ENCODE peak calls at places on chromosomes 4 and X, in nine cellular contexts. One of them, this sample, is unnamed.
A peak's percentile ranks its signal among the peaks of the same experiment; 100 is the strongest.

GRCh38 chrX:21295246-21295820 is 78.9 kb upstream of the CNKSR2 start:
- DNase-seq in tibial artery: no peak
- DNase-seq in H7: no peak
- DNase-seq in HFFc6: no peak
- DNase-seq in GM13976: no peak
- DNase-seq in activated CD8-positive, alpha-beta T cell treated with anti-CD3 and anti-CD28 coated beads, Interleukin-2, amount 10 ng/mL, durations not matched to agents 7 days and 5 days: no peak
- DNase-seq in AG04450: no peak
- DNase-seq in stimulated activated CD4-positive, alpha-beta T cell treated with anti-CD3 and anti-CD28 coated beads, TNF-alpha, amount 100 ng/mL, for 1 hour: no peak
- DNase-seq in kidney epithelial cell: no peak
- DNase-seq in this sample: no peak

GRCh38 chr4:99808260-99808857 is 8.3 kb upstream of the DAPP1 start:
- DNase-seq in stimulated activated CD4-positive, alpha-beta T cell treated with anti-CD3 and anti-CD28 coated beads, TNF-alpha, amount 100 ng/mL, for 1 hour: peak; percentile 50
- DNase-seq in AG04450: no peak
- DNase-seq in GM13976: peak; percentile 59
- DNase-seq in kidney epithelial cell: no peak
- DNase-seq in HFFc6: peak; percentile 14
- DNase-seq in activated CD8-positive, alpha-beta T cell treated with anti-CD3 and anti-CD28 coated beads, Interleukin-2, amount 10 ng/mL, durations not matched to agents 7 days and 5 days: peak; percentile 80
- DNase-seq in H7: peak; percentile 49
- DNase-seq in tibial artery: peak; percentile 38
- DNase-seq in this sample: peak; percentile 32

GRCh38 chr4:22679518-22679897 is 13.2 kb upstream of the GBA3 start:
- DNase-seq in HFFc6: no peak
- DNase-seq in activated CD8-positive, alpha-beta T cell treated with anti-CD3 and anti-CD28 coated beads, Interleukin-2, amount 10 ng/mL, durations not matched to agents 7 days and 5 days: no peak
- DNase-seq in kidney epithelial cell: no peak
- DNase-seq in tibial artery: no peak
- DNase-seq in H7: no peak
- DNase-seq in AG04450: no peak
- DNase-seq in stimulated activated CD4-positive, alpha-beta T cell treated with anti-CD3 and anti-CD28 coated beads, TNF-alpha, amount 100 ng/mL, for 1 hour: no peak
- DNase-seq in GM13976: no peak
- DNase-seq in this sample: no peak

GRCh38 chrX:11244641-11245040 is 48.6 kb upstream of the AMELX start:
- DNase-seq in GM13976: no peak
- DNase-seq in stimulated activated CD4-positive, alpha-beta T cell treated with anti-CD3 and anti-CD28 coated beads, TNF-alpha, amount 100 ng/mL, for 1 hour: no peak
- DNase-seq in kidney epithelial cell: no peak
- DNase-seq in AG04450: no peak
- DNase-seq in H7: no peak
- DNase-seq in HFFc6: no peak
- DNase-seq in activated CD8-positive, alpha-beta T cell treated with anti-CD3 and anti-CD28 coated beads, Interleukin-2, amount 10 ng/mL, durations not matched to agents 7 days and 5 days: no peak
- DNase-seq in tibial artery: peak; percentile 34
- DNase-seq in this sample: no peak

GRCh38 chr4:4591071-4591470 is 49.2 kb upstream of the STX18 start:
- DNase-seq in HFFc6: no peak
- DNase-seq in activated CD8-positive, alpha-beta T cell treated with anti-CD3 and anti-CD28 coated beads, Interleukin-2, amount 10 ng/mL, durations not matched to agents 7 days and 5 days: no peak
- DNase-seq in H7: no peak
- DNase-seq in kidney epithelial cell: no peak
- DNase-seq in GM13976: no peak
- DNase-seq in AG04450: no peak
- DNase-seq in tibial artery: no peak
- DNase-seq in stimulated activated CD4-positive, alpha-beta T cell treated with anti-CD3 and anti-CD28 coated beads, TNF-alpha, amount 100 ng/mL, for 1 hour: no peak
- DNase-seq in this sample: no peak

GRCh38 chr4:121072836-121073362 is 564 bp upstream of the NDNF start:
- DNase-seq in GM13976: peak; percentile 13
- DNase-seq in kidney epithelial cell: no peak
- DNase-seq in activated CD8-positive, alpha-beta T cell treated with anti-CD3 and anti-CD28 coated beads, Interleukin-2, amount 10 ng/mL, durations not matched to agents 7 days and 5 days: no peak
- DNase-seq in tibial artery: peak; percentile 24
- DNase-seq in HFFc6: no peak
- DNase-seq in H7: peak; percentile 28
- DNase-seq in AG04450: no peak
- DNase-seq in stimulated activated CD4-positive, alpha-beta T cell treated with anti-CD3 and anti-CD28 coated beads, TNF-alpha, amount 100 ng/mL, for 1 hour: no peak
- DNase-seq in this sample: no peak

GRCh38 chr4:13483142-13484044 is 747 bp downstream of the RAB28 start:
- DNase-seq in AG04450: peak; percentile 33
- DNase-seq in activated CD8-positive, alpha-beta T cell treated with anti-CD3 and anti-CD28 coated beads, Interleukin-2, amount 10 ng/mL, durations not matched to agents 7 days and 5 days: peak; percentile 42
- DNase-seq in stimulated activated CD4-positive, alpha-beta T cell treated with anti-CD3 and anti-CD28 coated beads, TNF-alpha, amount 100 ng/mL, for 1 hour: no peak
- DNase-seq in tibial artery: peak; percentile 66
- DNase-seq in H7: peak; percentile 50
- DNase-seq in HFFc6: peak; percentile 79
- DNase-seq in kidney epithelial cell: peak; percentile 29
- DNase-seq in GM13976: no peak
- DNase-seq in this sample: no peak

GRCh38 chr4:92641409-92641808 is 337.6 kb downstream of the GRID2 start:
- DNase-seq in activated CD8-positive, alpha-beta T cell treated with anti-CD3 and anti-CD28 coated beads, Interleukin-2, amount 10 ng/mL, durations not matched to agents 7 days and 5 days: no peak
- DNase-seq in H7: no peak
- DNase-seq in GM13976: no peak
- DNase-seq in HFFc6: no peak
- DNase-seq in AG04450: no peak
- DNase-seq in kidney epithelial cell: no peak
- DNase-seq in tibial artery: no peak
- DNase-seq in stimulated activated CD4-positive, alpha-beta T cell treated with anti-CD3 and anti-CD28 coated beads, TNF-alpha, amount 100 ng/mL, for 1 hour: no peak
- DNase-seq in this sample: no peak

GRCh38 chrX:50751091-50751490 is 62.9 kb downstream of the SHROOM4 start:
- DNase-seq in HFFc6: no peak
- DNase-seq in GM13976: no peak
- DNase-seq in stimulated activated CD4-positive, alpha-beta T cell treated with anti-CD3 and anti-CD28 coated beads, TNF-alpha, amount 100 ng/mL, for 1 hour: no peak
- DNase-seq in activated CD8-positive, alpha-beta T cell treated with anti-CD3 and anti-CD28 coated beads, Interleukin-2, amount 10 ng/mL, durations not matched to agents 7 days and 5 days: no peak
- DNase-seq in H7: no peak
- DNase-seq in AG04450: no peak
- DNase-seq in kidney epithelial cell: no peak
- DNase-seq in tibial artery: no peak
- DNase-seq in this sample: no peak

GRCh38 chrX:107602694-107603239 is 25.5 kb upstream of the PRPS1 start:
- DNase-seq in H7: peak; percentile 30
- DNase-seq in GM13976: no peak
- DNase-seq in HFFc6: no peak
- DNase-seq in tibial artery: no peak
- DNase-seq in kidney epithelial cell: no peak
- DNase-seq in AG04450: no peak
- DNase-seq in activated CD8-positive, alpha-beta T cell treated with anti-CD3 and anti-CD28 coated beads, Interleukin-2, amount 10 ng/mL, durations not matched to agents 7 days and 5 days: no peak
- DNase-seq in stimulated activated CD4-positive, alpha-beta T cell treated with anti-CD3 and anti-CD28 coated beads, TNF-alpha, amount 100 ng/mL, for 1 hour: no peak
- DNase-seq in this sample: no peak

GRCh38 chrX:78315745-78316144 is 11.7 kb downstream of the CYSLTR1 start:
- DNase-seq in stimulated activated CD4-positive, alpha-beta T cell treated with anti-CD3 and anti-CD28 coated beads, TNF-alpha, amount 100 ng/mL, for 1 hour: no peak
- DNase-seq in activated CD8-positive, alpha-beta T cell treated with anti-CD3 and anti-CD28 coated beads, Interleukin-2, amount 10 ng/mL, durations not matched to agents 7 days and 5 days: no peak
- DNase-seq in kidney epithelial cell: no peak
- DNase-seq in H7: no peak
- DNase-seq in AG04450: no peak
- DNase-seq in tibial artery: no peak
- DNase-seq in HFFc6: no peak
- DNase-seq in GM13976: no peak
- DNase-seq in this sample: no peak

GRCh38 chr4:154277164-154277563 is 214.4 kb downstream of the DCHS2 start:
- DNase-seq in stimulated activated CD4-positive, alpha-beta T cell treated with anti-CD3 and anti-CD28 coated beads, TNF-alpha, amount 100 ng/mL, for 1 hour: no peak
- DNase-seq in AG04450: no peak
- DNase-seq in tibial artery: no peak
- DNase-seq in activated CD8-positive, alpha-beta T cell treated with anti-CD3 and anti-CD28 coated beads, Interleukin-2, amount 10 ng/mL, durations not matched to agents 7 days and 5 days: no peak
- DNase-seq in kidney epithelial cell: no peak
- DNase-seq in H7: peak; percentile 26
- DNase-seq in GM13976: no peak
- DNase-seq in HFFc6: no peak
- DNase-seq in this sample: no peak

GRCh38 chrX:145751943-145752342 is 65.7 kb upstream of the SLITRK2 start:
- DNase-seq in tibial artery: no peak
- DNase-seq in H7: no peak
- DNase-seq in activated CD8-positive, alpha-beta T cell treated with anti-CD3 and anti-CD28 coated beads, Interleukin-2, amount 10 ng/mL, durations not matched to agents 7 days and 5 days: no peak
- DNase-seq in stimulated activated CD4-positive, alpha-beta T cell treated with anti-CD3 and anti-CD28 coated beads, TNF-alpha, amount 100 ng/mL, for 1 hour: no peak
- DNase-seq in kidney epithelial cell: no peak
- DNase-seq in HFFc6: no peak
- DNase-seq in GM13976: no peak
- DNase-seq in AG04450: no peak
- DNase-seq in this sample: no peak

GRCh38 chr4:122652379-122652778 is 31.5 kb upstream of the IL21 start:
- DNase-seq in tibial artery: no peak
- DNase-seq in HFFc6: peak; percentile 59
- DNase-seq in H7: no peak
- DNase-seq in AG04450: peak; percentile 44
- DNase-seq in activated CD8-positive, alpha-beta T cell treated with anti-CD3 and anti-CD28 coated beads, Interleukin-2, amount 10 ng/mL, durations not matched to agents 7 days and 5 days: peak; percentile 62
- DNase-seq in stimulated activated CD4-positive, alpha-beta T cell treated with anti-CD3 and anti-CD28 coated beads, TNF-alpha, amount 100 ng/mL, for 1 hour: no peak
- DNase-seq in kidney epithelial cell: no peak
- DNase-seq in GM13976: peak; percentile 39
- DNase-seq in this sample: no peak

GRCh38 chr4:105061136-105061696 is 85.5 kb upstream of the TET2 start:
- DNase-seq in kidney epithelial cell: peak; percentile 55
- DNase-seq in tibial artery: no peak
- DNase-seq in GM13976: peak; percentile 54
- DNase-seq in HFFc6: no peak
- DNase-seq in AG04450: no peak
- DNase-seq in activated CD8-positive, alpha-beta T cell treated with anti-CD3 and anti-CD28 coated beads, Interleukin-2, amount 10 ng/mL, durations not matched to agents 7 days and 5 days: peak; percentile 59
- DNase-seq in stimulated activated CD4-positive, alpha-beta T cell treated with anti-CD3 and anti-CD28 coated beads, TNF-alpha, amount 100 ng/mL, for 1 hour: no peak
- DNase-seq in H7: peak; percentile 5
- DNase-seq in this sample: no peak

GRCh38 chrX:10022580-10023245 is 55.6 kb downstream of the CLDN34 start:
- DNase-seq in kidney epithelial cell: no peak
- DNase-seq in stimulated activated CD4-positive, alpha-beta T cell treated with anti-CD3 and anti-CD28 coated beads, TNF-alpha, amount 100 ng/mL, for 1 hour: no peak
- DNase-seq in HFFc6: peak; percentile 48
- DNase-seq in tibial artery: no peak
- DNase-seq in H7: no peak
- DNase-seq in activated CD8-positive, alpha-beta T cell treated with anti-CD3 and anti-CD28 coated beads, Interleukin-2, amount 10 ng/mL, durations not matched to agents 7 days and 5 days: no peak
- DNase-seq in GM13976: no peak
- DNase-seq in AG04450: no peak
- DNase-seq in this sample: no peak